ENCODE peak calls at places on chromosomes 6 and 20, in four cellular contexts. U, G, W and S are unnamed samples.

GRCh38 chr20:32823737-32824588 is 4.2 kb downstream of the MAPRE1 start:
- DNase-seq in U (no peak), G (no peak), W (no peak), S (peak)

GRCh38 chr20:60172306-60172984 is 214.2 kb downstream of the CDH26 start:
- DNase-seq in U (no peak), G (no peak), W (no peak), S (no peak)

GRCh38 chr6:73985891-73986290 is 289.9 kb downstream of the CD109 start:
- DNase-seq in U (peak), G (peak), W (no peak), S (no peak)

GRCh38 chr6:46053034-46053933 is 37.6 kb upstream of the CLIC5 start:
- DNase-seq in U (no peak), G (no peak), W (no peak), S (no peak)

GRCh38 chr6:130796313-130796905 is 30.8 kb upstream of the SMLR1 start:
- DNase-seq in U (no peak), G (peak), W (no peak), S (peak)

GRCh38 chr6:117167520-117168271 is 97.7 kb upstream of the VGLL2 start:
- DNase-seq in U (no peak), G (peak), W (peak), S (peak)

GRCh38 chr6:7390218-7390878 is 740 bp downstream of the RIOK1 start:
- DNase-seq in U (no peak), G (peak), W (no peak), S (peak)

GRCh38 chr6:165585060-165585459 is 78.0 kb downstream of the PDE10A start:
- DNase-seq in U (no peak), G (no peak), W (no peak), S (peak)

GRCh38 chr20:31673435-31673834 is 35.7 kb downstream of the COX4I2 start:
- DNase-seq in U (no peak), G (no peak), W (no peak), S (no peak)

DNA sequence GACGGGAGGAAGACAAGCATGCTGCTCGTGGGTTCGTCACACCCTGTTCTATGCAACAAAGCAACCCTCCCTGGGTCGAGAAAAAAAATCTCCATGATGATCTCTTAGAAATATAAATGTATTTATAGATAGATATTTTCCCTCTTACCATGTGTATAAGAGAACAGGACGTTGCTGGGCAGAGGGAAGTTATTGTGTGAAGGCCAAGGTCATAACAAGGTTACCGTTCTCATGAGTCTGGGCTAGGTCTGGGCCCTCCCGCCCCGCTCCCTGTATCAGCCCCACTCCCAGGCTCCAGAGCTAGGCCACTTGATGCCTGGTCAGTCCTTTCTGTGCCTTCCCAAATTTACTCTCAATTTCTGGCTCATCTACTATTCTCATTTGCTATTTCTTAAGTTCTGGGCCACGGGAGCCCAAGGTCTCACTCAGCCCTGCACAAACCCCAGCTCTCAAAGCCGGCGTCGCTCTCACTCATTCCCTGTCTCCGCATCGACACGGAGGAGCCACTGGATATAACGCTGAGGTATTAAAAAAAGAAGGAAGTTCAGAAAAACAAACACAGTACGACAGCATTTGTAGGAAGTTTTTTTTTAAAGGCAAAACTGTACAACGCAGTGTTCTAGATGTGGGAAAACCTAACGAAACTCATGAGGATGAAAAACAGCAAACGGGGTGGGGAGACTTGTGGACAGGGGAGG is 96.8 kb downstream of the PSMG4 start:
- DNase-seq in U (no peak), G (peak), W (no peak), S (no peak)
- H3K27ac ChIP-seq in U (peak), G (peak), W (no peak), S (peak)

DNA sequence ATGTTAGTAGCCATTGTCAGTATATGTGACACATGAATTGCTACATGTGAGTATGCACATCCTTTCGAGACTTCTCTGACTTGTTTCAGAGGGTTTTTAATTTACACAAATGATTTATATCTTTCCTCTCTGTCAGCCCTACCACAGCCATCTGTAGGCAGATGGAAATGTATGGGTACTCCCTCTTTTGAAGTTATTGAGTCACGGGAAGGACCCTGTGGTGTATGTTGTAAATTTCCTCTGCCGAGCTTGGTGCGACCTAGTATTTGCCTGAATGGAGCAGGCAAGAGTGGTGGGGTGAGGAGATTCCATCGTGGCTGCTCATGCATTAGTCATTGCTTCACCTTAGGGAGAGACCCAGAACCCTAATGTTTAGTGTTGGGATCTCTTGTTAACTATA is 171.9 kb downstream of the JARID2 start:
- DNase-seq in U (no peak), G (no peak), W (no peak), S (peak)
- H4K5ac ChIP-seq in U (no peak), G (no peak), W (no peak), S (no peak)

DNA sequence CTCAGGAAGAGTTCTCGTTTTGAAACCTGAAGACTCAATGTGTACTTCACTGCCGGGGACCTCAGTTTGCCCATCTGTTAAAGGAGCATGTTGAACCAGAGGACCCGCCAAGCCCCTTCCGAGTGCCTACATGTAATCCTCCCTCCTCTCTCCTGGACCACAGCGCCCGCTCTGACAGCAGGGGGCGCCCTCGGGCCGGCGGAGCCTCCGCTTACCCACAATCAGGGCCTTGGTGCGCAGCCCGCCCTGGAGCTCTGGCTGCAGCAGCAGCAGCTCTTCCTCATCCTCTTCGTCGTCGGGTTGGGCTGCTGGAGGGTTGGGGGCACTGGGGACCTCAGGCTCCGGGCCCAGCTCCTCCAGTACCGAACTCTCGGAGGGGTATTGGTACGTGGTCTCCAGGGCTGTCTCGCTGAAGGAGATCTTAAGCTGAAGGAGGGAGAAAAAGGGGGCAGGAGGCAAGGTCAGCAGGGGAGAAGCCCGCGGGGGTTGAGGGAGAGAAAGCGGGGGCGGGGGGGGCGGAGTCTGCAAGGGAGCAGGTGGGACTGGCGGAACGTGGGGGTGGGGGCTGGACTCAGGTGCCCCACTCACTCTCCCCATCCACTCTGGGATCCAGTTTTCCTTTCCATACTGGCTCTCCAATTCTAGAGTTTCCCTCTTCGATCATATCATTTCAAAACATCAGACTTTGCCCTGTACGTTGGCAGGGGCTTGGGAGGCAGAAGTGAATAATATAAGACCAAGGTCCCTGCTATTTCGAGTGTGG is 6.3 kb upstream of the DHX16 start:
- DNase-seq in U (no peak), G (peak), W (peak), S (peak)
- H3K27ac ChIP-seq in U (no peak), G (no peak), W (no peak), S (peak)

DNA sequence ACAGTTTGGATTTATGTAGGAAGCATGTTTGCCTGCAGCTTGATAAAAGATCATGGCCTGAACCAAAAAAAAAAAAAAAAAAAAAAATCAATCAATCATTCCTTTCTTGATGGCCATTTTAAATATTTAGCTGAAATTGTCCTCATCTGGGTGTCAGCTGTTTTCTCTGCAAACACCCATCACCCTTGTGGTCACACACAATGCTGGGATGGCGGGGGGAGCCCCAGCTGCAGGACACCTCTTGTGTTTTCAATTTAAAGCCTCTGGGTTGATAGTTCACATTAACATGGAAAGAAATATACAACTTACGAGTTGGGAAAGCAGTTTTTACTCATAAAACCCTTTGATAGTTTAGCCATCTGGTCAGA is 160.4 kb downstream of the ZFP64 start:
- DNase-seq in U (no peak), G (no peak), W (no peak), S (peak)
- H4K5ac ChIP-seq in U (no peak), G (no peak), W (no peak), S (peak)

GRCh38 chr20:20710847-20711315 is 1.6 kb downstream of the RALGAPA2 start:
- DNase-seq in U (no peak), G (no peak), W (no peak), S (no peak)

GRCh38 chr20:20712474-20713243 is at the start of gene RALGAPA2:
- DNase-seq in U (peak), G (peak), W (peak), S (peak)

GRCh38 chr20:20711413-20711812 is 1.0 kb downstream of the RALGAPA2 start:
- DNase-seq in U (no peak), G (peak), W (no peak), S (no peak)

GRCh38 chr20:20712004-20712473 is 405 bp downstream of the RALGAPA2 start:
- DNase-seq in U (no peak), G (peak), W (no peak), S (no peak)

DNA sequence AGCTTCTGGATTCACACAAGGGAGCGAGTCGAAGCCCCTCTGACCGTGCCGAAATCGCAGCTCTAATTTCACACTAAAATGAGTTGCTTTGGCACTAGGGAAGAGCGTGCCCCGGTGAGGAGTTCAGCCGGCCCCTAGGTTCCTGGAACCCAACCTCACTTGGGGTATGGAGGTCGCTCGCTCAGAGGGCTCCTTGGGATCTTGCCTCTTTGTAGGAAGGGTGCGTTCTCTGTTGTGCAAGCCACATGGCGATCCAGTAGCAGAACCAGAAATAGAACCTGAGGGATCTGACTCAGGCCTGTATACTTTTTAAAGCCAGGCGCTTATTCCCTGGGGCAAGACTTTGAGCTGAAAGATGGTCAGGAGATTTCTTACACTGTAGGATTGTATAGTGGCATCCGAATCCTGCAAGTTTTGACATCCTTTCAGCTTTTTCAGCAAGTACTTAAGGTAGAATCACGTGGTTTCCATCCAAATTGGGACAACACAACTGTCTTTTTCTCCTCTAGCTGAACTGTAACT is 861 bp upstream of the RALGAPA2 start:
- DNase-seq in U (no peak), G (no peak), W (no peak), S (no peak)
- H3K27ac ChIP-seq in U (peak), G (no peak), W (no peak), S (no peak)